ENCODE peak calls at places on chromosomes 2 and 18, in nine cellular contexts. One of them, this sample, is unnamed.

GRCh38 chr2:107810734-107811133 is 16.0 kb upstream of the RGPD4 start:
- DNase-seq in ELF-1: no peak
- DNase-seq in SW 1271: no peak
- DNase-seq in neural crest cell: no peak
- DNase-seq in AG10803: no peak
- DNase-seq in OCI-LY7: no peak
- DNase-seq in activated naive CD4-positive, alpha-beta T cell: no peak
- DNase-seq in Ammon's horn: no peak
- DNase-seq in stimulated activated naive CD8-positive, alpha-beta T cell treated with anti-CD3 and anti-CD28 coated beads, Interleukin-15, Interleukin-2, amounts not matched to agents 100 U/mL and 50 U/mL, for 24 hours: no peak
- DNase-seq in this sample: peak; percentile 74

GRCh38 chr18:14086459-14087231 is 45.6 kb downstream of the ZNF519 start:
- DNase-seq in ELF-1: peak; percentile 69
- DNase-seq in SW 1271: no peak
- DNase-seq in neural crest cell: peak; percentile 26
- DNase-seq in AG10803: peak; percentile 44
- DNase-seq in OCI-LY7: peak; percentile 59
- DNase-seq in activated naive CD4-positive, alpha-beta T cell: no peak
- DNase-seq in Ammon's horn: peak; percentile 77
- DNase-seq in stimulated activated naive CD8-positive, alpha-beta T cell treated with anti-CD3 and anti-CD28 coated beads, Interleukin-15, Interleukin-2, amounts not matched to agents 100 U/mL and 50 U/mL, for 24 hours: no peak
- DNase-seq in this sample: peak; percentile 56

GRCh38 chr2:38375711-38376345 is 1.2 kb downstream of the ATL2 start:
- DNase-seq in ELF-1: no peak
- DNase-seq in SW 1271: no peak
- DNase-seq in neural crest cell: no peak
- DNase-seq in AG10803: no peak
- DNase-seq in OCI-LY7: no peak
- DNase-seq in activated naive CD4-positive, alpha-beta T cell: no peak
- DNase-seq in Ammon's horn: no peak
- DNase-seq in stimulated activated naive CD8-positive, alpha-beta T cell treated with anti-CD3 and anti-CD28 coated beads, Interleukin-15, Interleukin-2, amounts not matched to agents 100 U/mL and 50 U/mL, for 24 hours: peak; percentile 64
- DNase-seq in this sample: no peak

GRCh38 chr18:79988925-79989361 is 580 bp upstream of the TXNL4A start:
- DNase-seq in ELF-1: peak; percentile 58
- DNase-seq in SW 1271: peak; percentile 38
- DNase-seq in neural crest cell: no peak
- DNase-seq in AG10803: peak; percentile 62
- DNase-seq in OCI-LY7: no peak
- DNase-seq in activated naive CD4-positive, alpha-beta T cell: no peak
- DNase-seq in Ammon's horn: peak; percentile 40
- DNase-seq in stimulated activated naive CD8-positive, alpha-beta T cell treated with anti-CD3 and anti-CD28 coated beads, Interleukin-15, Interleukin-2, amounts not matched to agents 100 U/mL and 50 U/mL, for 24 hours: peak; percentile 16
- DNase-seq in this sample: peak; percentile 47

GRCh38 chr18:25399554-25399953 is 47.6 kb upstream of the ZNF521 start:
- DNase-seq in ELF-1: no peak
- DNase-seq in SW 1271: peak; percentile 22
- DNase-seq in neural crest cell: no peak
- DNase-seq in AG10803: peak; percentile 17
- DNase-seq in OCI-LY7: no peak
- DNase-seq in activated naive CD4-positive, alpha-beta T cell: no peak
- DNase-seq in Ammon's horn: no peak
- DNase-seq in stimulated activated naive CD8-positive, alpha-beta T cell treated with anti-CD3 and anti-CD28 coated beads, Interleukin-15, Interleukin-2, amounts not matched to agents 100 U/mL and 50 U/mL, for 24 hours: no peak
- DNase-seq in this sample: no peak

GRCh38 chr2:176565641-176566323 is 296.5 kb downstream of the MTX2 start:
- DNase-seq in ELF-1: no peak
- DNase-seq in SW 1271: no peak
- DNase-seq in neural crest cell: no peak
- DNase-seq in AG10803: no peak
- DNase-seq in OCI-LY7: no peak
- DNase-seq in activated naive CD4-positive, alpha-beta T cell: no peak
- DNase-seq in Ammon's horn: peak; percentile 12
- DNase-seq in stimulated activated naive CD8-positive, alpha-beta T cell treated with anti-CD3 and anti-CD28 coated beads, Interleukin-15, Interleukin-2, amounts not matched to agents 100 U/mL and 50 U/mL, for 24 hours: no peak
- DNase-seq in this sample: no peak

GRCh38 chr2:167708998-167709397 is 538.4 kb downstream of the STK39 start:
- DNase-seq in ELF-1: no peak
- DNase-seq in SW 1271: no peak
- DNase-seq in neural crest cell: no peak
- DNase-seq in AG10803: no peak
- DNase-seq in OCI-LY7: no peak
- DNase-seq in activated naive CD4-positive, alpha-beta T cell: no peak
- DNase-seq in Ammon's horn: no peak
- DNase-seq in stimulated activated naive CD8-positive, alpha-beta T cell treated with anti-CD3 and anti-CD28 coated beads, Interleukin-15, Interleukin-2, amounts not matched to agents 100 U/mL and 50 U/mL, for 24 hours: no peak
- DNase-seq in this sample: no peak

GRCh38 chr2:62663443-62663842 is 42.1 kb upstream of the EHBP1 start:
- DNase-seq in ELF-1: no peak
- DNase-seq in SW 1271: no peak
- DNase-seq in neural crest cell: no peak
- DNase-seq in AG10803: peak; percentile 100
- DNase-seq in OCI-LY7: no peak
- DNase-seq in activated naive CD4-positive, alpha-beta T cell: no peak
- DNase-seq in Ammon's horn: no peak
- DNase-seq in stimulated activated naive CD8-positive, alpha-beta T cell treated with anti-CD3 and anti-CD28 coated beads, Interleukin-15, Interleukin-2, amounts not matched to agents 100 U/mL and 50 U/mL, for 24 hours: no peak
- DNase-seq in this sample: no peak

GRCh38 chr2:149702571-149702970 is 115.0 kb upstream of the MMADHC start:
- DNase-seq in ELF-1: no peak
- DNase-seq in SW 1271: no peak
- DNase-seq in neural crest cell: no peak
- DNase-seq in AG10803: no peak
- DNase-seq in OCI-LY7: no peak
- DNase-seq in activated naive CD4-positive, alpha-beta T cell: no peak
- DNase-seq in Ammon's horn: peak; percentile 7
- DNase-seq in stimulated activated naive CD8-positive, alpha-beta T cell treated with anti-CD3 and anti-CD28 coated beads, Interleukin-15, Interleukin-2, amounts not matched to agents 100 U/mL and 50 U/mL, for 24 hours: no peak
- DNase-seq in this sample: no peak

GRCh38 chr2:226426292-226426736 is 373.3 kb downstream of the IRS1 start:
- DNase-seq in ELF-1: no peak
- DNase-seq in SW 1271: peak; percentile 74
- DNase-seq in neural crest cell: no peak
- DNase-seq in AG10803: peak; percentile 94
- DNase-seq in OCI-LY7: no peak
- DNase-seq in activated naive CD4-positive, alpha-beta T cell: no peak
- DNase-seq in Ammon's horn: no peak
- DNase-seq in stimulated activated naive CD8-positive, alpha-beta T cell treated with anti-CD3 and anti-CD28 coated beads, Interleukin-15, Interleukin-2, amounts not matched to agents 100 U/mL and 50 U/mL, for 24 hours: no peak
- DNase-seq in this sample: peak; percentile 53

GRCh38 chr2:26178746-26179436 is 6.0 kb downstream of the GAREM2 start:
- DNase-seq in ELF-1: peak; percentile 53
- DNase-seq in SW 1271: peak; percentile 15
- DNase-seq in neural crest cell: no peak
- DNase-seq in AG10803: peak; percentile 4
- DNase-seq in OCI-LY7: no peak
- DNase-seq in activated naive CD4-positive, alpha-beta T cell: no peak
- DNase-seq in Ammon's horn: peak; percentile 50
- DNase-seq in stimulated activated naive CD8-positive, alpha-beta T cell treated with anti-CD3 and anti-CD28 coated beads, Interleukin-15, Interleukin-2, amounts not matched to agents 100 U/mL and 50 U/mL, for 24 hours: no peak
- DNase-seq in this sample: peak; percentile 70

GRCh38 chr2:206802654-206803514 is 37.5 kb downstream of the FASTKD2 start:
- DNase-seq in ELF-1: no peak
- DNase-seq in SW 1271: no peak
- DNase-seq in neural crest cell: no peak
- DNase-seq in AG10803: no peak
- DNase-seq in OCI-LY7: no peak
- DNase-seq in activated naive CD4-positive, alpha-beta T cell: no peak
- DNase-seq in Ammon's horn: no peak
- DNase-seq in stimulated activated naive CD8-positive, alpha-beta T cell treated with anti-CD3 and anti-CD28 coated beads, Interleukin-15, Interleukin-2, amounts not matched to agents 100 U/mL and 50 U/mL, for 24 hours: no peak
- DNase-seq in this sample: no peak

GRCh38 chr2:207042155-207042554 is 102.8 kb downstream of the CPO start:
- DNase-seq in ELF-1: no peak
- DNase-seq in SW 1271: no peak
- DNase-seq in neural crest cell: no peak
- DNase-seq in AG10803: no peak
- DNase-seq in OCI-LY7: no peak
- DNase-seq in activated naive CD4-positive, alpha-beta T cell: no peak
- DNase-seq in Ammon's horn: peak; percentile 50
- DNase-seq in stimulated activated naive CD8-positive, alpha-beta T cell treated with anti-CD3 and anti-CD28 coated beads, Interleukin-15, Interleukin-2, amounts not matched to agents 100 U/mL and 50 U/mL, for 24 hours: no peak
- DNase-seq in this sample: no peak

GRCh38 chr2:56515399-56515798 is 331.6 kb downstream of the CCDC85A start:
- DNase-seq in ELF-1: no peak
- DNase-seq in SW 1271: no peak
- DNase-seq in neural crest cell: no peak
- DNase-seq in AG10803: no peak
- DNase-seq in OCI-LY7: no peak
- DNase-seq in activated naive CD4-positive, alpha-beta T cell: no peak
- DNase-seq in Ammon's horn: no peak
- DNase-seq in stimulated activated naive CD8-positive, alpha-beta T cell treated with anti-CD3 and anti-CD28 coated beads, Interleukin-15, Interleukin-2, amounts not matched to agents 100 U/mL and 50 U/mL, for 24 hours: no peak
- DNase-seq in this sample: no peak

GRCh38 chr2:152456262-152456661 is 121.3 kb downstream of the FMNL2 start:
- DNase-seq in ELF-1: peak; percentile 61
- DNase-seq in SW 1271: peak; percentile 53
- DNase-seq in neural crest cell: no peak
- DNase-seq in AG10803: peak; percentile 45
- DNase-seq in OCI-LY7: no peak
- DNase-seq in activated naive CD4-positive, alpha-beta T cell: no peak
- DNase-seq in Ammon's horn: no peak
- DNase-seq in stimulated activated naive CD8-positive, alpha-beta T cell treated with anti-CD3 and anti-CD28 coated beads, Interleukin-15, Interleukin-2, amounts not matched to agents 100 U/mL and 50 U/mL, for 24 hours: no peak
- DNase-seq in this sample: no peak

GRCh38 chr2:209629622-209630021 is 142.0 kb upstream of the UNC80 start:
- DNase-seq in ELF-1: no peak
- DNase-seq in SW 1271: no peak
- DNase-seq in neural crest cell: no peak
- DNase-seq in AG10803: peak; percentile 16
- DNase-seq in OCI-LY7: no peak
- DNase-seq in activated naive CD4-positive, alpha-beta T cell: no peak
- DNase-seq in Ammon's horn: peak; percentile 58
- DNase-seq in stimulated activated naive CD8-positive, alpha-beta T cell treated with anti-CD3 and anti-CD28 coated beads, Interleukin-15, Interleukin-2, amounts not matched to agents 100 U/mL and 50 U/mL, for 24 hours: no peak
- DNase-seq in this sample: no peak

This sample was measured in NB4.